ENCODE peak calls at places on chromosomes 13 and 19, in eight cellular contexts. One of them, this sample, is unnamed.

GRCh38 chr19:51320258-51320657 is 8.8 kb downstream of the IGLON5 start:
- DNase-seq in tibial nerve: no peak
- DNase-seq in breast epithelium: no peak
- DNase-seq in IMR-90: no peak
- DNase-seq in sigmoid colon: no peak
- DNase-seq in transverse colon: no peak
- DNase-seq in heart left ventricle: no peak
- DNase-seq in uterus: no peak
- DNase-seq in this sample: no peak

GRCh38 chr13:30715837-30716236 is 19.5 kb upstream of the ALOX5AP start:
- DNase-seq in sigmoid colon: no peak
- DNase-seq in transverse colon: no peak
- DNase-seq in IMR-90: no peak
- DNase-seq in tibial nerve: no peak
- DNase-seq in breast epithelium: no peak
- DNase-seq in uterus: no peak
- DNase-seq in heart left ventricle: peak; percentile 53
- DNase-seq in this sample: no peak

GRCh38 chr13:112079696-112080095 is 12.7 kb downstream of the SOX1 start:
- DNase-seq in IMR-90: no peak
- DNase-seq in heart left ventricle: no peak
- DNase-seq in uterus: no peak
- DNase-seq in transverse colon: no peak
- DNase-seq in breast epithelium: no peak
- DNase-seq in tibial nerve: no peak
- DNase-seq in sigmoid colon: no peak
- DNase-seq in this sample: no peak

GRCh38 chr19:29679598-29680210 is 14.4 kb downstream of the PLEKHF1 start:
- DNase-seq in IMR-90: no peak
- DNase-seq in breast epithelium: no peak
- DNase-seq in heart left ventricle: no peak
- DNase-seq in sigmoid colon: no peak
- DNase-seq in transverse colon: no peak
- DNase-seq in uterus: no peak
- DNase-seq in tibial nerve: no peak
- DNase-seq in this sample: no peak

GRCh38 chr13:46804391-46804815 is 7.4 kb upstream of the ESD start:
- DNase-seq in tibial nerve: no peak
- DNase-seq in breast epithelium: no peak
- DNase-seq in heart left ventricle: no peak
- DNase-seq in IMR-90: peak; percentile 98
- DNase-seq in sigmoid colon: no peak
- DNase-seq in transverse colon: no peak
- DNase-seq in uterus: no peak
- DNase-seq in this sample: no peak

GRCh38 chr13:29702912-29703351 is 107.4 kb upstream of the SLC7A1 start:
- DNase-seq in uterus: peak; percentile 59
- DNase-seq in transverse colon: no peak
- DNase-seq in breast epithelium: no peak
- DNase-seq in IMR-90: peak; percentile 69
- DNase-seq in heart left ventricle: peak; percentile 37
- DNase-seq in sigmoid colon: peak; percentile 72
- DNase-seq in tibial nerve: peak; percentile 38
- DNase-seq in this sample: no peak

GRCh38 chr19:46426035-46426505 is 2.7 kb downstream of the PNMA8C start:
- DNase-seq in transverse colon: no peak
- DNase-seq in breast epithelium: no peak
- DNase-seq in heart left ventricle: no peak
- DNase-seq in tibial nerve: no peak
- DNase-seq in uterus: no peak
- DNase-seq in IMR-90: no peak
- DNase-seq in sigmoid colon: no peak
- DNase-seq in this sample: no peak

GRCh38 chr13:25860862-25861261 is 191.0 kb downstream of the SHISA2 start:
- DNase-seq in sigmoid colon: no peak
- DNase-seq in IMR-90: peak; percentile 33
- DNase-seq in breast epithelium: no peak
- DNase-seq in transverse colon: no peak
- DNase-seq in uterus: no peak
- DNase-seq in tibial nerve: no peak
- DNase-seq in heart left ventricle: no peak
- DNase-seq in this sample: no peak

GRCh38 chr19:52603558-52604207 is 33.6 kb downstream of the ZNF701 start:
- DNase-seq in transverse colon: no peak
- DNase-seq in tibial nerve: no peak
- DNase-seq in sigmoid colon: no peak
- DNase-seq in IMR-90: peak; percentile 28
- DNase-seq in heart left ventricle: no peak
- DNase-seq in breast epithelium: no peak
- DNase-seq in uterus: no peak
- DNase-seq in this sample: no peak

GRCh38 chr19:41537789-41538188 is 38.2 kb upstream of the CEACAM21 start:
- DNase-seq in transverse colon: no peak
- DNase-seq in heart left ventricle: no peak
- DNase-seq in sigmoid colon: no peak
- DNase-seq in breast epithelium: no peak
- DNase-seq in tibial nerve: no peak
- DNase-seq in uterus: no peak
- DNase-seq in IMR-90: peak; percentile 22
- DNase-seq in this sample: no peak

GRCh38 chr19:10852098-10852800 is 4.0 kb downstream of the C19orf38 start:
- DNase-seq in IMR-90: peak; percentile 75
- DNase-seq in tibial nerve: no peak
- DNase-seq in transverse colon: no peak
- DNase-seq in uterus: no peak
- DNase-seq in breast epithelium: no peak
- DNase-seq in sigmoid colon: no peak
- DNase-seq in heart left ventricle: no peak
- DNase-seq in this sample: no peak

GRCh38 chr19:52648336-52648990 is 10.3 kb upstream of the ZNF83 start:
- DNase-seq in heart left ventricle: no peak
- DNase-seq in transverse colon: no peak
- DNase-seq in tibial nerve: no peak
- DNase-seq in sigmoid colon: no peak
- DNase-seq in uterus: no peak
- DNase-seq in IMR-90: peak; percentile 68
- DNase-seq in breast epithelium: no peak
- DNase-seq in this sample: no peak

GRCh38 chr13:78022164-78022877 is 103.7 kb upstream of the EDNRB start:
- DNase-seq in IMR-90: peak; percentile 72
- DNase-seq in breast epithelium: no peak
- DNase-seq in tibial nerve: peak; percentile 24
- DNase-seq in uterus: no peak
- DNase-seq in heart left ventricle: peak; percentile 20
- DNase-seq in sigmoid colon: no peak
- DNase-seq in transverse colon: peak; percentile 17
- DNase-seq in this sample: no peak

GRCh38 chr19:17488593-17489391 is 18.5 kb downstream of the SLC27A1 start:
- DNase-seq in heart left ventricle: no peak
- DNase-seq in uterus: peak; percentile 48
- DNase-seq in transverse colon: peak; percentile 93
- DNase-seq in breast epithelium: peak; percentile 72
- DNase-seq in sigmoid colon: no peak
- DNase-seq in tibial nerve: no peak
- DNase-seq in IMR-90: no peak
- DNase-seq in this sample: no peak

GRCh38 chr19:32869369-32870153 is at the start of gene SLC7A9:
- DNase-seq in breast epithelium: no peak
- DNase-seq in transverse colon: no peak
- DNase-seq in heart left ventricle: no peak
- DNase-seq in tibial nerve: no peak
- DNase-seq in sigmoid colon: peak; percentile 19
- DNase-seq in uterus: no peak
- DNase-seq in IMR-90: no peak
- DNase-seq in this sample: no peak

GRCh38 chr13:73168226-73168992 is 109.6 kb downstream of the KLF5 start:
- DNase-seq in tibial nerve: no peak
- DNase-seq in sigmoid colon: no peak
- DNase-seq in heart left ventricle: no peak
- DNase-seq in IMR-90: peak; percentile 45
- DNase-seq in breast epithelium: no peak
- DNase-seq in uterus: no peak
- DNase-seq in transverse colon: no peak
- DNase-seq in this sample: no peak
- H3K4me1 ChIP-seq in tibial nerve: no peaks in the 10 kb centered on the region
- H3K4me1 ChIP-seq in sigmoid colon: no peaks in the 10 kb centered on the region
- H3K4me1 ChIP-seq in heart left ventricle: no peaks in the 10 kb centered on the region
- H3K4me1 ChIP-seq in IMR-90: peaks cover 11% of the 10 kb centered on the region
- H3K4me1 ChIP-seq in breast epithelium: peaks cover 5% of the 10 kb centered on the region
- H3K4me1 ChIP-seq in uterus: no peaks in the 10 kb centered on the region
- H3K4me1 ChIP-seq in transverse colon: peaks cover 47% of the 10 kb centered on the region
- H3K4me1 ChIP-seq in this sample: peaks cover 21% of the 10 kb centered on the region

GRCh38 chr13:33455291-33455690 is 169.7 kb upstream of the STARD13 start:
- DNase-seq in breast epithelium: no peak
- DNase-seq in heart left ventricle: no peak
- DNase-seq in IMR-90: no peak
- DNase-seq in uterus: no peak
- DNase-seq in sigmoid colon: no peak
- DNase-seq in tibial nerve: no peak
- DNase-seq in transverse colon: no peak
- DNase-seq in this sample: no peak
- H3K27ac ChIP-seq in breast epithelium: peak overlapping the region; percentile 29
- H3K27ac ChIP-seq in heart left ventricle: no peak overlapping the region
- H3K27ac ChIP-seq in IMR-90: no peak overlapping the region
- H3K27ac ChIP-seq in uterus: peak overlapping the region; percentile 62
- H3K27ac ChIP-seq in sigmoid colon: no peak overlapping the region
- H3K27ac ChIP-seq in tibial nerve: no peak overlapping the region
- H3K27ac ChIP-seq in transverse colon: peak overlapping the region; percentile 37
- H3K27ac ChIP-seq in this sample: no peak overlapping the region

GRCh38 chr13:41465215-41465907 is 8.0 kb downstream of the RGCC start:
- DNase-seq in heart left ventricle: peak; percentile 67
- DNase-seq in IMR-90: peak; percentile 94
- DNase-seq in breast epithelium: no peak
- DNase-seq in transverse colon: peak; percentile 70
- DNase-seq in uterus: no peak
- DNase-seq in tibial nerve: no peak
- DNase-seq in sigmoid colon: no peak
- DNase-seq in this sample: peak; percentile 24

GRCh38 chr13:41465965-41466364 is 8.6 kb downstream of the RGCC start:
- DNase-seq in uterus: no peak
- DNase-seq in sigmoid colon: no peak
- DNase-seq in transverse colon: no peak
- DNase-seq in IMR-90: no peak
- DNase-seq in breast epithelium: no peak
- DNase-seq in heart left ventricle: no peak
- DNase-seq in tibial nerve: no peak
- DNase-seq in this sample: no peak

GRCh38 chr13:41462427-41462826 is 5.1 kb downstream of the RGCC start:
- DNase-seq in sigmoid colon: no peak
- DNase-seq in tibial nerve: no peak
- DNase-seq in transverse colon: no peak
- DNase-seq in IMR-90: no peak
- DNase-seq in breast epithelium: no peak
- DNase-seq in uterus: no peak
- DNase-seq in heart left ventricle: no peak
- DNase-seq in this sample: no peak

GRCh38 chr13:41461527-41462124 is 4.3 kb downstream of the RGCC start:
- DNase-seq in uterus: no peak
- DNase-seq in sigmoid colon: no peak
- DNase-seq in heart left ventricle: no peak
- DNase-seq in breast epithelium: no peak
- DNase-seq in transverse colon: no peak
- DNase-seq in tibial nerve: no peak
- DNase-seq in IMR-90: no peak
- DNase-seq in this sample: no peak

DNA sequence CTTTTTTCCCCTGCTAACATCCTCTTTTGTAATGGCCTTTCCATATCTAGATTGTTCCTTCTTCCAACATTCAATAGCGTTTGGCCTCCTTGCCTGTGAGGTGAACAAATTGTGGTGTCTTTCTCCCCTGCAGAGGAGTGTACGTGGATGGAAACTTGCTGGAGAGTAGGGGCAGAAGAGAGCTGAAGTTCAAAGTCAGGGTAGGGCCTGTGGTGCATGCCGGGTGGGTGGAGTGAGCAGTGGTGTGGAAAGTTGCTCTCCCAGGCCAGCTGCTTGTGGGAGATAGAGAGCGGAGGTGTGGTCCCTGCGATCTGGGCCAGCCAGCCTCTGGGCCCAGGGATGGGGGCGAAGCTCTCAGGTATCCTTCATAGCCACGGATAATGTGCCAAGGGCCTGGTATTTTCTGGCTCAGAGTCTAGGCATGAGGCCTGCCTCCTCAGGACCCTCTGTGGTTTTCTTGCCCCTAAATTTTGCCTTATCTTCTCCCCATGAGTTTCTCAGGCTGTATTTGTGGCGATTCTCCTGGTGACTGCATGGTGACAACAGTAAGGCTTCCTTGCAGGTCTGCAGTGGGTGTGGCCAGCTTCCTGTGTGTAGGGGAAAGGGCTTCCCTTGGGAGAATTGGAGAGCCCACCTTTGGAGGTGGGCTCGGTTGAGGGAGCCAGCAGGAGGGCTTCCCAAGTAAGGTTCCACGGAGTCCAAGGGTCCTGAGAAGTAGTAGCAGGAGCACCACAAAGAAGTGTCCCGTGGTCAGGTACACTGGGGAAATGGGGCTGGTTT is 6.7 kb downstream of the RGCC start:
- DNase-seq in tibial nerve: no peak
- DNase-seq in heart left ventricle: no peak
- DNase-seq in transverse colon: peak; percentile 20
- DNase-seq in IMR-90: no peak
- DNase-seq in sigmoid colon: no peak
- DNase-seq in breast epithelium: no peak
- DNase-seq in uterus: no peak
- DNase-seq in this sample: no peak
- TF ChIP-seq POLR2A in tibial nerve: no peak
- TF ChIP-seq POLR2A in heart left ventricle: no peak
- TF ChIP-seq POLR2A in transverse colon: no peak
- TF ChIP-seq POLR2A in IMR-90: no peak
- TF ChIP-seq POLR2A in sigmoid colon: no peak
- TF ChIP-seq POLR2A in breast epithelium: no peak
- TF ChIP-seq POLR2A in uterus: no peak
- TF ChIP-seq POLR2A in this sample: no peak

DNA sequence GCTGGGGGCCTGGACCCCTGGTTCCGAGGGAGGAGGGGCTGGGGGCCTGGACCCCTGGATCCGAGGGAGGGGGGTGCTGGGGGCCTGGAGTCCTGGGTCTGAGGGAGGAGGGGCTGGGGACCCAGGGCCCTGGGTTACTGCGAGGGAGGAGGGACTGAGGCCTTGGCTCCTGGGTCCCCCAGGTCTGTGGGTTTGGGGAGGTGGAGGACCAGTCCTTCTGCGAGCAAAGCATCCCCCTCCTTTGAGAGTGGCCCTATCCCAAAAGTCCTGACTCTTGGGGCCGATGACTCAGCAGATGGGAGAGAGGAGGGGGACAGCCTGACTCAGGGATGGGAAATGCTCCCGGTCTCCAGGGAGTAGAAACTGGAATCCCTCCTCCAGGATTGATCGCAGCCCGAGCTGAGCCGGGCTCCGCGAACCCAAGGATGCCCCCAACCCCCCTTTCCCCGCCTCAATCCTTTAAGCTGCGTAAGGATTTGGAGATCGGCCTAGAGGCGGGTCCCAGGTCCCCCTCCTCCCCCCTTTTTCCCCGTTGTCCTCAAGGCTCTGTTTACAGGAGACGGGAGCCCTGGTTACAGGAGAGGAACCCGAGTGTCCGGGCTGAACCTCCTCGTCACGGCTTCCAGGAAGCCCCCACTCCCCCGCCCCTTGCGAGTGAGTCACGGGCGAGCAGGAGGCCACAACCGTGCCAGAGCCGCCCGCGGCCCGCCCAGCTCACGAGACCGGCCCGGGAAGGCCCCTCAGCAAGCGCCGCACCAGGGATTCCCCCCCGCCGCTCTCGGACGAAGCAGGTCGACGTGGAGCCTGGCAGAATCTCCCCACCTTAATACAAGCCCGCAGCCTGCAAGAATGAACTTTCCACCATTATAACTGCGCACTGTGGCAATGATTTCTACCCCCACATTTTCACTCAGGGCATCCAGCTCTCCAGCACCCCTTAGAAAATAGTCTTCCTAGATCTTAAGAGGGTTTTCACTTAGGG is 3.0 kb upstream of the ZFP36 start:
- DNase-seq in tibial nerve: peak; percentile 99
- DNase-seq in heart left ventricle: peak; percentile 97
- DNase-seq in IMR-90: peak; percentile 99
- DNase-seq in transverse colon: peak; percentile 99
- DNase-seq in breast epithelium: peak; percentile 99
- DNase-seq in uterus: peak; percentile 100
- DNase-seq in sigmoid colon: peak; percentile 100
- DNase-seq in this sample: peak; percentile 89
- H3K4me1 ChIP-seq in tibial nerve: peaks cover 43% of the 10 kb centered on the region
- H3K4me1 ChIP-seq in heart left ventricle: peaks cover 41% of the 10 kb centered on the region
- H3K4me1 ChIP-seq in IMR-90: peaks cover 26% of the 10 kb centered on the region
- H3K4me1 ChIP-seq in transverse colon: peaks cover 69% of the 10 kb centered on the region
- H3K4me1 ChIP-seq in breast epithelium: no peaks in the 10 kb centered on the region
- H3K4me1 ChIP-seq in uterus: peaks cover 9% of the 10 kb centered on the region
- H3K4me1 ChIP-seq in sigmoid colon: peaks cover 44% of the 10 kb centered on the region
- H3K4me1 ChIP-seq in this sample: peaks cover 46% of the 10 kb centered on the region

This sample was measured in esophagus squamous epithelium.